ENCODE peak calls at places on chromosomes 6 and 20, in six cellular contexts. J is mucosa of descending colon, Q is heart right ventricle, D is tibial nerve, P is cardiac fibroblast, H is glomerular endothelial cell. X is an unnamed sample.

GRCh38 chr6:45845546-45845945 is 170.1 kb downstream of the CLIC5 start:
- DNase-seq in D (no peak), H (no peak), J (no peak), P (peak; percentile 59), Q (no peak), X (no peak)

GRCh38 chr6:26205625-26206574 is 118.7 kb downstream of the HFE start:
- DNase-seq in J (no peak), Q (no peak), H (no peak), P (peak; percentile 92), D (no peak), X (no peak)

GRCh38 chr20:38073307-38074010 is 39.9 kb downstream of the RPRD1B start:
- DNase-seq in H (peak; percentile 68), D (peak; percentile 88), J (no peak), P (peak; percentile 98), Q (peak; percentile 30), X (peak; percentile 74)

GRCh38 chr6:148382856-148383255 is 40.2 kb downstream of the SASH1 start:
- DNase-seq in J (no peak), Q (no peak), P (peak; percentile 79), H (no peak), D (no peak), X (no peak)

GRCh38 chr6:161161889-161162624 is 111.8 kb downstream of the AGPAT4 start:
- DNase-seq in P (peak; percentile 20), J (no peak), H (no peak), D (no peak), Q (no peak), X (no peak)

GRCh38 chr20:54475334-54476287 is at the start of gene DOK5:
- DNase-seq in Q (peak; percentile 52), H (no peak), D (peak; percentile 33), P (peak; percentile 38), J (peak; percentile 25), X (no peak)

GRCh38 chr6:30988209-30988825 is 4.8 kb downstream of the MUC21 start:
- DNase-seq in H (no peak), J (no peak), Q (no peak), P (no peak), D (no peak), X (no peak)

GRCh38 chr20:63497946-63498935 is 642 bp downstream of the EEF1A2 start:
- DNase-seq in D (no peak), H (no peak), J (no peak), P (peak; percentile 46), Q (peak; percentile 65), X (no peak)

GRCh38 chr20:10217517-10218410 is 866 bp upstream of the SNAP25 start:
- DNase-seq in Q (no peak), J (no peak), D (no peak), P (peak; percentile 84), H (no peak), X (no peak)

GRCh38 chr6:158465747-158466146 is 94.1 kb upstream of the TMEM181 start:
- DNase-seq in H (no peak), J (no peak), P (no peak), Q (no peak), D (no peak), X (no peak)

GRCh38 chr20:60950547-60950946 is 301.5 kb upstream of the CDH4 start:
- DNase-seq in H (no peak), P (no peak), D (no peak), Q (no peak), J (no peak), X (no peak)

GRCh38 chr20:50215101-50215500 is 24.5 kb downstream of the CEBPB start:
- DNase-seq in D (no peak), H (no peak), Q (no peak), P (peak; percentile 38), J (no peak), X (no peak)

GRCh38 chr20:7355056-7355455 is 585.2 kb downstream of the HAO1 start:
- DNase-seq in P (no peak), Q (no peak), D (no peak), J (no peak), H (no peak), X (no peak)

GRCh38 chr6:7195330-7196018 is 87.7 kb downstream of the RREB1 start:
- DNase-seq in P (no peak), Q (no peak), D (no peak), H (no peak), J (no peak), X (no peak)

GRCh38 chr6:155177369-155177961 is 86.3 kb upstream of the CLDN20 start:
- DNase-seq in H (peak; percentile 93), J (no peak), D (peak; percentile 85), P (peak; percentile 89), Q (no peak), X (peak; percentile 62)